ENCODE peak calls at places on chromosomes 3 and 15, in six cellular contexts. B is GM23338, X is OCI-LY7, U is SK-N-SH, J is GM23248, H is HCT116. D is an unnamed sample. For H4K20me1, the result is how much of the 10 kb centered on the place peaks cover.

GRCh38 chr3:8488877-8489865 is 12.5 kb upstream of the LMCD1 start:
- DNase-seq in B (no peak), X (no peak), U (no peak), J (no peak), H (no peak), D (peak)

GRCh38 chr15:92377083-92377789 is 16.4 kb upstream of the ST8SIA2 start:
- DNase-seq in B (no peak), X (no peak), U (no peak), J (peak), H (no peak), D (peak)

GRCh38 chr3:39707314-39707909 is 102.0 kb upstream of the MYRIP start:
- DNase-seq in B (peak), X (peak), U (peak), J (peak), H (peak), D (peak)

GRCh38 chr3:10935028-10935427 is 57.5 kb upstream of the SLC6A1 start:
- DNase-seq in B (peak), X (no peak), U (no peak), J (no peak), H (no peak), D (no peak)

GRCh38 chr3:54691230-54691900 is 236.5 kb downstream of the LRTM1 start:
- DNase-seq in B (no peak), X (no peak), U (no peak), J (no peak), H (no peak), D (no peak)

GRCh38 chr15:92922405-92923002 is 22.4 kb downstream of the CHD2 start:
- DNase-seq in B (no peak), X (peak), U (no peak), J (no peak), H (no peak), D (no peak)

GRCh38 chr3:69012836-69013255 is 638 bp downstream of the EOGT start:
- DNase-seq in B (peak), X (peak), U (peak), J (peak), H (no peak), D (peak)

GRCh38 chr3:53230041-53230621 is 25.7 kb downstream of the TKT start:
- DNase-seq in B (peak), X (peak), U (peak), J (no peak), H (no peak), D (no peak)

GRCh38 chr3:55718475-55718874 is 231.4 kb upstream of the WNT5A start:
- DNase-seq in B (no peak), X (no peak), U (peak), J (peak), H (no peak), D (no peak)

GRCh38 chr3:124920718-124921117 is 13.8 kb downstream of the MUC13 start:
- DNase-seq in B (no peak), X (no peak), U (no peak), J (no peak), H (no peak), D (no peak)

GRCh38 chr3:113890256-113890900 is 51.8 kb downstream of the GRAMD1C start:
- DNase-seq in B (peak), X (no peak), U (no peak), J (no peak), H (no peak), D (no peak)

DNA sequence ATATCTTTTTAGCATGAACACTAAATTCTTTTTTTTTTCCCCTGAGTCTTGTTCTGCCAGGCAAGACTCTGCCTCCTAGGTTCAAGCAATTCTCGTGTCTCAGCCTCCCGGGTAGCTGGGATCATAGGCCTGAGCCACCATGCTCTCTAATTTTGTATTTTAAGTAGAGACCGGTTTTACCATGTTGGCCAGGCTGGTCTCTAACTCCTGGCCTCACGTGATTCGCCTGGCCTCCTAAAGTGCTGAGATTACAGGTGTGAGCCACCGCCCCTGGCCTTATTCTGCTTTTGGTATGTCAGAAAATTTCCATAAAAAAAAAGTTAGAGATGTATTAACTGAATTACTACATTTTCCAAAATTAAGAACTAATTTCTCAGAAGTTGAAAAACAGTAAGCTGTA is 14.3 kb downstream of the RAB11A start:
- DNase-seq in B (peak), X (no peak), U (no peak), J (no peak), H (no peak), D (no peak)
- H4K20me1 ChIP-seq in B (under half), X (under half), U (under half), J (under half), H (under half), D (under half)

GRCh38 chr3:70803891-70804290 is 491.5 kb upstream of the MDFIC2 start:
- DNase-seq in B (no peak), X (no peak), U (no peak), J (no peak), H (no peak), D (peak)

GRCh38 chr3:70806556-70806955 is 494.1 kb upstream of the MDFIC2 start:
- DNase-seq in B (no peak), X (no peak), U (no peak), J (no peak), H (no peak), D (no peak)

GRCh38 chr3:70805044-70805732 is 492.8 kb upstream of the MDFIC2 start:
- DNase-seq in B (no peak), X (no peak), U (no peak), J (peak), H (no peak), D (peak)

GRCh38 chr3:70800941-70801340 is 488.5 kb upstream of the MDFIC2 start:
- DNase-seq in B (no peak), X (no peak), U (no peak), J (no peak), H (no peak), D (no peak)

DNA sequence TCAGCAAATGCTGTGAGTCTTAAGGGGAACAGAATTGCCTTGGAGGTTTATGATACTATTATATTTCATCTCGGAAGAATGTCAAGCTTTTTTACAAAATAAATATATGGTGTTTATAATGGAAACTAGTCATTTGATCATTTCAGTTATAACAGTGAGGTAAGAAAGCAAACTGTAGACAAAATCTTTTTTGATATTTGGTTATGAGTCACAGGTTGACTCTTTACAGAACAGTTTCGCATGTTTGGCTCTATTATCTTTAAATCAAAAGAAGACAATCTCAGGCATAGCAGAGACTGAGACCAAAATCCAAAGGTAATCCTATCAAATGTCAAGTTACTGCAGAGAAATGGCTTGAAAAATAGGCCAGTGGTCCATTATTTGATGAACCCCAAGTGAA is 490.9 kb upstream of the MDFIC2 start:
- DNase-seq in B (no peak), X (no peak), U (no peak), J (no peak), H (no peak), D (peak)
- TF ChIP-seq EZH2phosphoT487 in B (no peak), X (no peak), U (no peak), J (no peak), H (no peak), D (no peak)

GRCh38 chr15:90047956-90048575 is 46.9 kb downstream of the ZNF710 start:
- DNase-seq in B (no peak), X (peak), U (no peak), J (no peak), H (no peak), D (no peak)
- H4K20me1 ChIP-seq in B (under half), X (under half), U (under half), J (under half), H (under half), D (under half)

GRCh38 chr15:31347067-31347975 is 20.7 kb downstream of the KLF13 start:
- DNase-seq in B (no peak), X (peak), U (no peak), J (no peak), H (no peak), D (no peak)
- TF ChIP-seq EZH2phosphoT487 in B (no peak), X (no peak), U (no peak), J (no peak), H (no peak), D (no peak)

GRCh38 chr3:73024836-73025235 is 28.2 kb downstream of the PPP4R2 start:
- DNase-seq in B (peak), X (no peak), U (no peak), J (no peak), H (peak), D (peak)
- H4K20me1 ChIP-seq in B (under half), X (under half), U (half or more), J (half or more), H (under half), D (half or more)

GRCh38 chr3:38247366-38248035 is 18.1 kb upstream of the SLC22A13 start:
- DNase-seq in B (no peak), X (no peak), U (no peak), J (peak), H (peak), D (peak)
- TF ChIP-seq EZH2phosphoT487 in B (no peak), X (no peak), U (no peak), J (no peak), H (no peak), D (no peak)

DNA sequence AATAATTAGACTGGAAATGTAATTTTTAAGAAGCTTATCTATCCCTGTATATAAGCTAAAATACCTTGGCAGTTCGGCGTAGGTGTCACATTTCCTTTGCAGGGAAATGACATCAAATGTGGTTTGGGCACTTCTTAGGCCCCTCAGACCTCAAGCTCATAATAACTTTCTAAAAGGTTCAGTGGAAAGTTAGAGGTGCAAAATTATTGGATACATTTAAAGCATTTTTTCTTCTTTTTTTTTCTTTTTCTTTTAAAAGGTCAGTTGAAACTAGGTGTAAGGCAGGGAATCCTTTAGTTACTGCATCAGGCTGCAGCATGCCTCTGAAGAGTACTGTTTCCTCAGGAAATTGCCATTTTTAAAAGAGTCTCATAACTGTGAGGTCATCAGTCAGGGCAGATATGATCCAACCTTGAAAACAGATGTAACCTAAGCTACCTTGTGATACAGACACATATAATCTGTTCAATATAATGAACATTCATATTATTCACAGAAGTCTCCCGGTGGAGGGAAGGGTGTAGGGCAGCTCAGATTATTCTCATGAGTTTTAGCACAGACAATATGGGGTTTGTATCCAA is 4.8 kb downstream of the SACM1L start:
- DNase-seq in B (no peak), X (peak), U (peak), J (peak), H (no peak), D (no peak)
- H4K20me1 ChIP-seq in B (under half), X (under half), U (half or more), J (under half), H (under half), D (under half)

DNA sequence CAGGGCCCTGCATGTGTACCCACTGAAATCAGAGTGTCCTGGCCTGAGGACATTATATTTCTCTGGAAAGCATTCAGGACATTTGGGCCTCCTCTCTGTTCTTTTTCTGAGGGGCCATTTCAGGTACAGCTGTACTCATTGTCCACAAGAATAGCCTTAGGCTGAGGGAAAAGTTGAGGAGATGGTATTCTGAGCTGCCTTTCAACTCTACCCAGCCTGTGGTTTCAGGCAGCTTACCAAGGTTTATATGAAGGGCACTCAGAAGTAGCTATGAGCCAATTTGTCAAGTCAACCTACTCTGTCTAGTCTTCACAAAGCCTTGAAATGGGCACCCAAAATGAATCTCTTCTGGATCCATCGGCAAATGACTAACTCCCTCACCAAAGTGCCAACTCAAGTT is 9.4 kb downstream of the ATP13A4 start:
- DNase-seq in B (no peak), X (no peak), U (no peak), J (no peak), H (no peak), D (no peak)
- TF ChIP-seq EZH2phosphoT487 in B (no peak), X (no peak), U (no peak), J (no peak), H (no peak), D (no peak)

DNA sequence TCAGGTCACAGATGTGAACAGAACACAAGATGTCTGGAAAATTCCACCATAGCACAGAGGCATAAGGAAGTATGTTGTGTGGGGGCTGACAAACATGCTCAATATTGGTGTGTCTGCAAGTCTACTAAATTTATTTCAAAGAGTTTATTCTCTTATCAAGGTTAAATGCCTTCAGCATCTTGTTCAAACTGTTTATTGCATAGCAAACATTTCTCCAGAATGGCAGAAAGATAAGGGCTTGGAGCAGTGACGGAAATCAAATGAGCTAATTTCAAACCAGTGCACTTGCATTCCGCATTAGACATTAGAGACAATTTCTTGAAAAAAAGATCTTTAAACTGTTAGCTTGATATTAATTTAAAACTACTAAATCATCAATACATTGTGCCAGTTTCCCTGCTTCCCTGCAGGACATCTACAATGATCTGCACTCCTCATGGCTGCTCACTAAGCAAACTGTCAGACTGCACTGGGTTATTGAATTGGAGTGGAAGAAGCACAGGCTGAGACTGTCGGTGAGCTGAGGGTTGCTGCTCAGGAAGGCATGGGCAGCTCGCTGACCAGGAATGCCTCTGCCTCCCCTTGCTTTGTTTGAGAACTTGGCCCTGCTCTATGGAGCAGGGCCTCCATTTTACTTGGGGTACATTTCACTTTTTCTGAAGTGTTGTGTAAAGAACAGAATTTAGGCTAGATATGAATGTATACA is 89.4 kb downstream of the KCNAB1 start:
- DNase-seq in B (no peak), X (no peak), U (no peak), J (no peak), H (no peak), D (no peak)
- H4K20me1 ChIP-seq in B (under half), X (under half), U (under half), J (under half), H (under half), D (under half)

GRCh38 chr3:142923694-142924093 is 34.8 kb upstream of the PCOLCE2 start:
- DNase-seq in B (no peak), X (no peak), U (no peak), J (no peak), H (no peak), D (no peak)
- TF ChIP-seq EZH2phosphoT487 in B (no peak), X (no peak), U (no peak), J (no peak), H (no peak), D (no peak)